ENCODE peak calls at places on chromosome X, in nine cellular contexts. V, X, G, A, H, M, C, Z and S are unnamed samples.

GRCh38 chrX:72247206-72247944 is 8.5 kb upstream of the ERCC6L start:
- DNase-seq in Z (no peak), M (no peak), A (peak), G (no peak), V (peak), H (no peak), X (peak), C (peak), S (no peak)

GRCh38 chrX:154991039-154991438 is 31.5 kb downstream of the F8 start:
- DNase-seq in H (no peak), X (no peak), V (no peak), A (no peak), Z (no peak), C (no peak), G (no peak), M (no peak), S (no peak)

GRCh38 chrX:137031517-137032377 is 2.0 kb downstream of the GPR101 start:
- DNase-seq in C (peak), X (peak), G (no peak), Z (no peak), H (peak), M (peak), A (peak), V (peak), S (peak)

GRCh38 chrX:122188751-122189150 is 995.3 kb upstream of the GRIA3 start:
- DNase-seq in Z (no peak), M (peak), G (no peak), A (peak), H (no peak), C (no peak), V (peak), X (peak), S (no peak)

GRCh38 chrX:2859197-2859797 is 30.6 kb downstream of the GYG2 start:
- DNase-seq in H (no peak), C (no peak), M (no peak), G (no peak), X (no peak), V (no peak), A (no peak), Z (no peak), S (no peak)

GRCh38 chrX:11119295-11119943 is 8.3 kb downstream of the HCCS start:
- DNase-seq in X (no peak), A (no peak), G (no peak), M (no peak), V (no peak), Z (no peak), H (no peak), C (no peak), S (no peak)

GRCh38 chrX:115970718-115971117 is 199.8 kb upstream of the AGTR2 start:
- DNase-seq in V (no peak), M (no peak), G (no peak), Z (no peak), X (no peak), H (no peak), A (no peak), C (no peak), S (no peak)

GRCh38 chrX:153649915-153650782 is 3.1 kb downstream of the DUSP9 start:
- DNase-seq in A (no peak), V (no peak), Z (no peak), C (no peak), X (no peak), M (no peak), H (no peak), G (peak), S (peak)

GRCh38 chrX:74536142-74537010 is 78.0 kb downstream of the RLIM start:
- DNase-seq in H (peak), X (peak), G (peak), M (peak), C (peak), V (peak), A (peak), Z (no peak), S (peak)

GRCh38 chrX:134294548-134294947 is 57.6 kb downstream of the CCDC160 start:
- DNase-seq in A (peak), M (peak), G (no peak), Z (peak), C (no peak), V (peak), H (no peak), X (peak), S (no peak)

GRCh38 chrX:9988762-9989161 is 21.6 kb downstream of the CLDN34 start:
- DNase-seq in G (no peak), Z (peak), M (peak), X (peak), V (peak), A (peak), H (no peak), C (no peak), S (no peak)

GRCh38 chrX:133746593-133746992 is 238.8 kb downstream of the GPC3 start:
- DNase-seq in H (no peak), A (no peak), C (no peak), X (no peak), M (no peak), V (no peak), G (no peak), Z (no peak), S (no peak)

GRCh38 chrX:67544871-67545771 is 1.3 kb downstream of the AR start:
- DNase-seq in Z (no peak), A (peak), M (peak), G (peak), C (no peak), X (peak), H (peak), V (peak), S (peak)

GRCh38 chrX:17674611-17675010 is 62.7 kb upstream of the SCML1 start:
- DNase-seq in V (peak), X (peak), C (no peak), Z (no peak), M (no peak), G (no peak), H (no peak), A (peak), S (no peak)

GRCh38 chrX:39450578-39450977 is 647.2 kb downstream of the BCOR start:
- DNase-seq in V (no peak), C (no peak), M (no peak), X (no peak), Z (no peak), A (no peak), G (no peak), H (no peak), S (no peak)

GRCh38 chrX:27444093-27444908 is 18.8 kb downstream of the PPP4R3C start:
- DNase-seq in M (peak), G (no peak), C (no peak), A (no peak), V (no peak), X (no peak), Z (no peak), H (no peak), S (no peak)

GRCh38 chrX:104270916-104271512 is 16.3 kb upstream of the ESX1 start:
- DNase-seq in V (peak), H (peak), M (peak), G (peak), Z (peak), X (peak), A (peak), C (peak), S (peak)

GRCh38 chrX:136354201-136354600 is 53.4 kb downstream of the ADGRG4 start:
- DNase-seq in A (no peak), X (no peak), M (no peak), H (no peak), C (no peak), V (no peak), G (no peak), Z (no peak), S (no peak)

GRCh38 chrX:41291309-41291708 is 42.7 kb upstream of the DDX3X start:
- DNase-seq in M (no peak), G (no peak), V (no peak), H (no peak), Z (no peak), X (no peak), C (no peak), A (no peak), S (peak)

GRCh38 chrX:25976683-25977310 is 161.3 kb upstream of the MAGEB18 start:
- DNase-seq in C (peak), X (no peak), A (no peak), Z (no peak), V (no peak), H (no peak), M (no peak), G (no peak), S (peak)

DNA sequence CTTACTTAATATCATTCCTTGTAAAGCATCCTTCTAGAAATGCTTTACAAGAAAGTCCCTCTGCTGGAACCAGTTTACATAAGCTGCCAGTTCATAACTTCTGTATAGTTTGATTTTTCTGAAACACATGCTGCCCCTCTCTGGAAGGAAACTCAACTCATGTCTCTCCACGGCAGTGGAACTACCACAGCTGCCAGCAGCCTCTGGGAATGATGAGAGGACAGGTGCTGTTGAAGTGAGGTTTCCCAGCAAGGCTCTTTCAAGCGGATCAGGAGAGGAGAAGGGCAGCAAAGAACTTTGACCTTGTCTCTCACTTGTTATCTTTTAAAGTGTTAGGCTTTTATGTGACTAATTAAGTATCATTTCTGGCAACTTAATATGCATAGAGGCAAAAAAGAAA is 7.3 kb downstream of the GRPR start:
- DNase-seq in H (no peak), G (no peak), M (no peak), C (no peak), Z (no peak), A (no peak), X (no peak), V (no peak), S (peak)
- TF ChIP-seq CTCF in H (no peak), G (no peak), M (no peak), C (no peak), Z (no peak), A (no peak), X (no peak), V (no peak), S (no peak)

DNA sequence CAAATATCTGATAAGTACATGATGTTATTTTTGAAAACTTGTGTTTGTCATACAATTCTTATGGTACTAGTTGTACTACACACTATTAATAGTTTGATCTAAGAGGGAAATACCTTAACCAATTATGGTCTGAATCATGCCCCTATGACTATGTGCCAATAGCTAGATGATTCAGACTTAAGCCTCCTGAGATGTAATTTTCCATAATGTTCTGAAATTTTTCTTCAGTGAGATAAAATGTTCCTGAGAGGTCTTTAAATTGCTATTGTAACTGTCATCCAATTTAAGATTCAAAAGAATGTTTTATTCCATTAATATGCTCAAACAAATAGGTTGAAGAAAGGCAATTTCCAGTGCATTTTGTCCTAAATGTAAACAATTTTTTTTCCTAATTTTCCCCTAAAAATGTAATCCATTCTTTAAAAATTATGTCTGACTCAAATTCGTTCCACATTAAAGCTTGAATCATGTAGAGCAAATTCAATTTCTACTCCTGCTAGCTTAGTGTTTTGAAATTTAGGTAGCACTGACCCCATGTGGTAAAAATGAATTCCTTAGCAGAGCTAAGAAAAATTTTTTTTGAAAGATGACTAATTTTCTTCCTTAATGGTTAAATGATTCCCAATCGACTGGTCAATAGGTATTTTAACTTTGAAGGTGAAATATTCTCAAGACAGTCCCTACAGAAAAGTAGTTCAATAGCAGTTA is 49.1 kb downstream of the APOOL start:
- DNase-seq in Z (peak), G (no peak), V (peak), H (no peak), A (peak), X (peak), C (no peak), M (peak), S (no peak)
- TF ChIP-seq CTCF in Z (peak), G (peak), V (peak), H (peak), A (peak), X (no peak), C (peak), M (peak), S (peak)

DNA sequence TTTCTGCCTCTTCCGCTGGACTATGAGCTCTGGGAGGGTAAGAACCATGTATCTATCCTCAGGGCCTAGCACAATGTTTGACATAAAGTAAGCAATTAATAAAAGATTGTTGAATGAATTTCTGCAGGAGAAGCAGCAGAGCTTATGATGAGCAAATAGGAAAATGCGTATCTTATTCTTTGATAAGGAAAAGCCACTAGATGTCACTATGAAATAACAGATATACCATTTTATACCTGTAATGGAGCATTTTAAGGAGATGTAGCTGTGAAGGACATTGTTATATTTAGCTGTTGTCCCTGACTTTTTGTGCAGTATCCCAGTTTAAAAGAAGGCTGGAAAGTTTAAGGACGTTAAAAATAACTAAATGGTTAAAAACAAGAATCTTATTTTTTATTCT is 147.2 kb upstream of the MBNL3 start:
- DNase-seq in G (no peak), C (no peak), H (no peak), A (peak), V (peak), Z (no peak), M (peak), X (no peak), S (no peak)
- TF ChIP-seq CTCF in G (no peak), C (no peak), H (no peak), A (no peak), V (no peak), Z (peak), M (no peak), X (no peak), S (peak)

GRCh38 chrX:102976793-102977495 is 39.9 kb downstream of the RAB40AL start:
- DNase-seq in V (peak), H (no peak), A (peak), Z (no peak), M (peak), X (peak), C (no peak), G (no peak), S (no peak)
- TF ChIP-seq CTCF in V (no peak), H (no peak), A (no peak), Z (no peak), M (no peak), X (no peak), C (no peak), G (no peak), S (no peak)

GRCh38 chrX:55489315-55490009 is at the start of gene USP51:
- DNase-seq in M (peak), H (peak), Z (peak), A (peak), G (peak), V (peak), X (peak), C (peak), S (peak)
- TF ChIP-seq CTCF in M (no peak), H (peak), Z (peak), A (no peak), G (no peak), V (peak), X (no peak), C (peak), S (no peak)

DNA sequence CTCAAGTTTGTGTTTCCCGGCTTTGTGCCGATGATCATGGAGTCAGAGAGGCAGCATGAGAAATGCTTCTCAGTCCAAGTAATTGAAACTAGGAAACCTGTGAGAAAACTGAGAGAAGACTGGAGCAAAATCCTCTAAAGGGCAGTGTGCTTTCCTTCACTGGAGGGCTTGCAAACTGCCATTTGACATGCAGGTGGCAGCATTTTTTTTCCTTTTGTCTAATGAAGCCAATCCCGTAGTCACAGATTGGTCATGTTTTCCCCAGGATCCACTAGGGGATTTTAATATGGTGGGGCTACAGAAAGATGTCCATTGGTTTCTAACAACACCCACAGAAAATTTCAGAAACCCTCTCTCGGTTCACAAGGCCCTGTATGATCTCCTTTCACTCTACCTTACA is 117.4 kb upstream of the NUDT10 start:
- DNase-seq in A (no peak), M (no peak), Z (peak), X (no peak), C (no peak), G (no peak), V (no peak), H (no peak), S (peak)
- TF ChIP-seq CTCF in A (no peak), M (no peak), Z (peak), X (no peak), C (no peak), G (no peak), V (no peak), H (peak), S (peak)